ENCODE peak calls at places on chromosomes 2 and 18, in nine cellular contexts. One of them, this sample, is unnamed.

GRCh38 chr2:209334188-209335017 is 89.4 kb upstream of the MAP2 start:
- DNase-seq in MCF 10A: peak
- DNase-seq in fibroblast of mammary gland: peak
- DNase-seq in ovary: peak
- DNase-seq in NCI-H1048: peak
- DNase-seq in HFFc6: peak
- DNase-seq in NCI-H774: peak
- DNase-seq in ELF-1: peak
- DNase-seq in spleen: no peak
- DNase-seq in this sample: peak

GRCh38 chr2:9778012-9778411 is 65.3 kb upstream of the TAF1B start:
- DNase-seq in ovary: no peak
- DNase-seq in NCI-H774: no peak
- DNase-seq in NCI-H1048: no peak
- DNase-seq in ELF-1: no peak
- DNase-seq in fibroblast of mammary gland: no peak
- DNase-seq in MCF 10A: peak
- DNase-seq in HFFc6: no peak
- DNase-seq in spleen: peak
- DNase-seq in this sample: no peak

GRCh38 chr2:14125561-14125960 is 507.0 kb upstream of the LRATD1 start:
- DNase-seq in NCI-H774: no peak
- DNase-seq in ELF-1: no peak
- DNase-seq in NCI-H1048: no peak
- DNase-seq in MCF 10A: no peak
- DNase-seq in fibroblast of mammary gland: no peak
- DNase-seq in spleen: no peak
- DNase-seq in ovary: no peak
- DNase-seq in HFFc6: no peak
- DNase-seq in this sample: no peak

GRCh38 chr18:24497052-24497754 is 36.8 kb downstream of the HRH4 start:
- DNase-seq in fibroblast of mammary gland: peak
- DNase-seq in NCI-H1048: no peak
- DNase-seq in ELF-1: no peak
- DNase-seq in HFFc6: peak
- DNase-seq in ovary: no peak
- DNase-seq in NCI-H774: peak
- DNase-seq in spleen: no peak
- DNase-seq in MCF 10A: no peak
- DNase-seq in this sample: no peak

GRCh38 chr18:9653390-9653789 is 39.0 kb upstream of the PPP4R1 start:
- DNase-seq in MCF 10A: peak
- DNase-seq in ELF-1: no peak
- DNase-seq in fibroblast of mammary gland: no peak
- DNase-seq in ovary: peak
- DNase-seq in NCI-H1048: no peak
- DNase-seq in spleen: no peak
- DNase-seq in NCI-H774: peak
- DNase-seq in HFFc6: no peak
- DNase-seq in this sample: no peak

GRCh38 chr2:169509230-169509917 is at the start of gene KLHL41:
- DNase-seq in ovary: no peak
- DNase-seq in fibroblast of mammary gland: peak
- DNase-seq in MCF 10A: peak
- DNase-seq in spleen: no peak
- DNase-seq in HFFc6: no peak
- DNase-seq in ELF-1: no peak
- DNase-seq in NCI-H774: no peak
- DNase-seq in NCI-H1048: no peak
- DNase-seq in this sample: no peak

GRCh38 chr2:71891719-71892118 is 255.9 kb downstream of the CYP26B1 start:
- DNase-seq in fibroblast of mammary gland: no peak
- DNase-seq in spleen: no peak
- DNase-seq in MCF 10A: no peak
- DNase-seq in ovary: no peak
- DNase-seq in NCI-H1048: no peak
- DNase-seq in ELF-1: no peak
- DNase-seq in HFFc6: no peak
- DNase-seq in NCI-H774: no peak
- DNase-seq in this sample: no peak

GRCh38 chr2:58794103-58794502 is 553.0 kb upstream of the FANCL start:
- DNase-seq in NCI-H774: no peak
- DNase-seq in spleen: no peak
- DNase-seq in fibroblast of mammary gland: no peak
- DNase-seq in MCF 10A: no peak
- DNase-seq in ELF-1: no peak
- DNase-seq in HFFc6: no peak
- DNase-seq in ovary: no peak
- DNase-seq in NCI-H1048: no peak
- DNase-seq in this sample: no peak

GRCh38 chr2:36770542-36771287 is 74.2 kb downstream of the VIT start:
- DNase-seq in ELF-1: peak
- DNase-seq in NCI-H774: no peak
- DNase-seq in spleen: peak
- DNase-seq in NCI-H1048: peak
- DNase-seq in HFFc6: peak
- DNase-seq in fibroblast of mammary gland: peak
- DNase-seq in MCF 10A: peak
- DNase-seq in ovary: no peak
- DNase-seq in this sample: no peak

GRCh38 chr2:28206786-28207185 is 185.9 kb upstream of the FOSL2 start:
- DNase-seq in NCI-H774: no peak
- DNase-seq in spleen: no peak
- DNase-seq in MCF 10A: peak
- DNase-seq in ovary: no peak
- DNase-seq in NCI-H1048: no peak
- DNase-seq in HFFc6: no peak
- DNase-seq in fibroblast of mammary gland: no peak
- DNase-seq in ELF-1: no peak
- DNase-seq in this sample: no peak

GRCh38 chr18:39799010-39799409 is 2156.0 kb upstream of the PIK3C3 start:
- DNase-seq in HFFc6: peak
- DNase-seq in spleen: no peak
- DNase-seq in ovary: no peak
- DNase-seq in NCI-H774: peak
- DNase-seq in fibroblast of mammary gland: peak
- DNase-seq in NCI-H1048: no peak
- DNase-seq in ELF-1: peak
- DNase-seq in MCF 10A: peak
- DNase-seq in this sample: no peak

GRCh38 chr2:127625146-127625943 is 20.6 kb upstream of the GPR17 start:
- DNase-seq in HFFc6: no peak
- DNase-seq in NCI-H774: no peak
- DNase-seq in ovary: peak
- DNase-seq in ELF-1: no peak
- DNase-seq in spleen: peak
- DNase-seq in NCI-H1048: no peak
- DNase-seq in MCF 10A: no peak
- DNase-seq in fibroblast of mammary gland: no peak
- DNase-seq in this sample: no peak

GRCh38 chr2:128731994-128732650 is 413.5 kb upstream of the HS6ST1 start:
- DNase-seq in NCI-H1048: no peak
- DNase-seq in ovary: no peak
- DNase-seq in HFFc6: no peak
- DNase-seq in MCF 10A: no peak
- DNase-seq in NCI-H774: no peak
- DNase-seq in ELF-1: no peak
- DNase-seq in fibroblast of mammary gland: no peak
- DNase-seq in spleen: no peak
- DNase-seq in this sample: no peak

GRCh38 chr18:25516121-25516520 is 164.2 kb upstream of the ZNF521 start:
- DNase-seq in spleen: no peak
- DNase-seq in HFFc6: no peak
- DNase-seq in NCI-H1048: no peak
- DNase-seq in MCF 10A: no peak
- DNase-seq in ELF-1: no peak
- DNase-seq in fibroblast of mammary gland: no peak
- DNase-seq in NCI-H774: no peak
- DNase-seq in ovary: no peak
- DNase-seq in this sample: no peak